ENCODE peak calls at places on chromosomes 11 and 22, in nine cellular contexts. K, H, R, O, T, M, N, G and I are unnamed samples.
A peak's percentile ranks its signal among the peaks of the same experiment; 100 is the strongest.

GRCh38 chr22:38415561-38416321 is 39.3 kb downstream of the KCNJ4 start:
- DNase-seq in G (no peak), R (no peak), T (no peak), H (no peak), O (peak; percentile 8), N (no peak), K (no peak), M (peak; percentile 33), I (no peak)

GRCh38 chr22:44740307-44740706 is 12.1 kb upstream of the ARHGAP8 start:
- DNase-seq in H (no peak), G (no peak), R (no peak), M (no peak), O (no peak), N (no peak), K (no peak), T (no peak), I (no peak)

GRCh38 chr11:76270387-76270786 is 64.1 kb upstream of the WNT11 start:
- DNase-seq in T (no peak), O (no peak), G (peak; percentile 49), M (no peak), K (no peak), H (no peak), N (no peak), R (no peak), I (no peak)

GRCh38 chr22:41971431-41971830 is 2.2 kb downstream of the SEPTIN3 start:
- DNase-seq in G (no peak), N (no peak), K (no peak), H (no peak), R (no peak), M (no peak), O (no peak), T (no peak), I (no peak)

GRCh38 chr11:110079726-110080125 is 13.5 kb upstream of the ZC3H12C start:
- DNase-seq in R (no peak), T (no peak), H (no peak), N (no peak), O (no peak), K (no peak), M (no peak), G (no peak), I (no peak)

GRCh38 chr22:25566812-25567211 is 2.3 kb downstream of the GRK3 start:
- DNase-seq in K (no peak), T (no peak), G (no peak), H (no peak), N (no peak), R (no peak), M (no peak), O (peak; percentile 44), I (peak; percentile 77)

GRCh38 chr22:19873960-19874306 is 19.3 kb upstream of the GNB1L start:
- DNase-seq in H (no peak), O (no peak), R (no peak), T (no peak), K (no peak), M (no peak), G (no peak), N (no peak), I (no peak)

GRCh38 chr22:23269441-23270211 is 89.3 kb downstream of the BCR start:
- DNase-seq in T (no peak), M (peak; percentile 92), R (no peak), O (no peak), N (no peak), H (no peak), G (no peak), K (no peak), I (no peak)

GRCh38 chr22:42680648-42681047 is 31.5 kb upstream of the CYB5R3 start:
- DNase-seq in G (peak; percentile 94), O (no peak), K (no peak), N (peak; percentile 92), R (no peak), H (no peak), T (peak; percentile 27), M (no peak), I (no peak)

GRCh38 chr22:24559471-24559870 is 3.7 kb downstream of the SNRPD3 start:
- DNase-seq in T (no peak), O (no peak), N (no peak), H (no peak), R (no peak), M (no peak), G (no peak), K (no peak), I (no peak)

GRCh38 chr22:45995405-45996101 is 18.6 kb upstream of the WNT7B start:
- DNase-seq in N (no peak), H (no peak), G (no peak), K (no peak), O (no peak), M (no peak), T (no peak), R (no peak), I (no peak)

GRCh38 chr22:23755711-23756110 is 1.5 kb upstream of the VPREB3 start:
- DNase-seq in O (no peak), G (no peak), M (peak; percentile 83), N (no peak), K (no peak), H (no peak), R (no peak), T (no peak), I (no peak)

GRCh38 chr11:2400761-2401435 is 348 bp downstream of the TSSC4 start:
- DNase-seq in M (no peak), R (no peak), K (no peak), N (no peak), G (no peak), T (no peak), H (no peak), O (no peak), I (no peak)

GRCh38 chr11:86574493-86575207 is 97.8 kb downstream of the ME3 start:
- DNase-seq in T (no peak), O (no peak), G (peak; percentile 29), R (no peak), N (no peak), M (no peak), H (no peak), K (no peak), I (no peak)

GRCh38 chr11:113167599-113167998 is 146.8 kb upstream of the TTC12 start:
- DNase-seq in K (no peak), H (no peak), N (no peak), O (no peak), M (no peak), R (no peak), G (no peak), T (no peak), I (no peak)

GRCh38 chr11:121656333-121657090 is 203.7 kb upstream of the SORL1-AS1 start:
- DNase-seq in K (no peak), G (no peak), R (no peak), H (no peak), T (no peak), O (no peak), M (no peak), N (peak; percentile 17), I (no peak)

GRCh38 chr11:71164186-71164585 is 88.2 kb downstream of the SHANK2 start:
- DNase-seq in H (no peak), N (no peak), O (no peak), M (no peak), R (no peak), T (no peak), G (no peak), K (no peak), I (no peak)

GRCh38 chr22:26127126-26127525 is 42.1 kb upstream of the SEZ6L start:
- DNase-seq in H (no peak), N (no peak), K (no peak), R (no peak), G (no peak), M (peak; percentile 76), O (no peak), T (no peak), I (no peak)

GRCh38 chr11:130219148-130219547 is 59.6 kb downstream of the ST14 start:
- DNase-seq in N (no peak), T (no peak), G (no peak), K (no peak), O (no peak), M (no peak), R (no peak), H (no peak), I (no peak)

GRCh38 chr11:69472766-69473519 is 8.5 kb upstream of the LINC01488 start:
- DNase-seq in M (no peak), H (no peak), R (no peak), T (no peak), G (no peak), K (no peak), O (no peak), N (no peak), I (no peak)

GRCh38 chr11:70567680-70568503 is 169.6 kb downstream of the CTTN start:
- DNase-seq in O (peak; percentile 11), M (no peak), R (no peak), N (peak; percentile 78), K (no peak), G (peak; percentile 62), H (no peak), T (no peak), I (no peak)

GRCh38 chr11:769887-770641 is 7.2 kb downstream of the GATD1 start:
- DNase-seq in N (no peak), T (no peak), G (no peak), H (no peak), M (no peak), K (no peak), R (no peak), O (no peak), I (no peak)

GRCh38 chr11:121393855-121394254 is 58.3 kb upstream of the SORL1 start:
- DNase-seq in O (peak; percentile 48), M (no peak), N (no peak), K (no peak), H (no peak), R (no peak), T (no peak), G (no peak), I (peak; percentile 60)

GRCh38 chr22:23402275-23403151 is 177.6 kb downstream of the IGLL1 start:
- DNase-seq in K (no peak), H (peak; percentile 42), R (peak; percentile 72), T (peak; percentile 75), G (peak; percentile 75), O (peak; percentile 52), M (peak; percentile 93), N (peak; percentile 64), I (no peak)

GRCh38 chr11:128667873-128668272 is 26.0 kb upstream of the FLI1 start:
- DNase-seq in T (no peak), H (no peak), K (no peak), N (no peak), G (no peak), M (no peak), O (no peak), R (no peak), I (no peak)

GRCh38 chr22:35301370-35301874 is 1.7 kb downstream of the TOM1 start:
- DNase-seq in G (peak; percentile 99), M (no peak), T (peak; percentile 35), O (peak; percentile 87), N (peak; percentile 93), R (no peak), K (no peak), H (no peak), I (peak; percentile 92)

GRCh38 chr22:44633647-44634046 is 68.4 kb upstream of the PRR5 start:
- DNase-seq in R (no peak), N (no peak), M (no peak), H (no peak), G (no peak), T (no peak), K (no peak), O (no peak), I (no peak)